ENCODE peak calls at places on chromosomes 4 and X, in seven cellular contexts. H is fibroblast of lung, D is hepatocyte, L is PC-9, A is lower lobe of right lung, Y is vagina, W is RWPE2. Z is an unnamed sample.
A peak's percentile ranks its signal among the peaks of the same experiment; 100 is the strongest.

GRCh38 chr4:186948361-186949291 is 225.0 kb upstream of the FAT1 start:
- DNase-seq in Y (no peak), L (no peak), D (peak; percentile 35), A (no peak), W (no peak), H (peak; percentile 75), Z (no peak)

GRCh38 chrX:120302434-120302833 is 8.8 kb downstream of the TMEM255A start:
- DNase-seq in H (no peak), W (no peak), L (no peak), Y (no peak), A (peak; percentile 66), D (peak; percentile 23), Z (no peak)

GRCh38 chrX:56729152-56729557 is at the start of gene NBDY:
- DNase-seq in L (peak; percentile 59), Y (no peak), H (peak; percentile 56), D (peak; percentile 57), W (no peak), A (no peak), Z (no peak)

GRCh38 chrX:13142891-13143290 is 98.5 kb upstream of the FAM9C start:
- DNase-seq in H (no peak), L (no peak), D (peak; percentile 50), A (no peak), W (no peak), Y (no peak), Z (no peak)

GRCh38 chr4:153274967-153275366 is 69.5 kb upstream of the MND1 start:
- DNase-seq in H (peak; percentile 6), L (no peak), W (no peak), D (peak; percentile 59), A (no peak), Y (no peak), Z (no peak)

GRCh38 chrX:110146521-110146920 is 143.6 kb downstream of the TMEM164 start:
- DNase-seq in W (no peak), Y (no peak), D (peak; percentile 67), H (peak; percentile 20), A (no peak), L (peak; percentile 32), Z (peak; percentile 41)

GRCh38 chrX:104112326-104112951 is at the start of gene ZCCHC18:
- DNase-seq in D (peak; percentile 58), Y (no peak), L (peak; percentile 7), W (no peak), A (peak; percentile 47), H (peak; percentile 78), Z (peak; percentile 8)

GRCh38 chr4:155759372-155760252 is 791 bp downstream of the GUCY1B1 start:
- DNase-seq in A (peak; percentile 65), D (peak; percentile 50), W (no peak), L (peak; percentile 18), Y (no peak), H (peak; percentile 23), Z (peak; percentile 9)

GRCh38 chr4:83010111-83010521 is 507 bp downstream of the LIN54 start:
- DNase-seq in D (peak; percentile 37), L (peak; percentile 3), W (no peak), H (peak; percentile 59), A (no peak), Y (no peak), Z (peak; percentile 26)

GRCh38 chrX:103517246-103517645 is 2.0 kb downstream of the RAB40A start:
- DNase-seq in W (no peak), L (no peak), D (no peak), Y (no peak), A (no peak), H (peak; percentile 50), Z (no peak)

GRCh38 chr4:16860506-16860905 is 37.9 kb downstream of the LDB2 start:
- DNase-seq in A (no peak), Y (no peak), D (no peak), L (no peak), H (peak; percentile 97), W (no peak), Z (no peak)

GRCh38 chr4:24473309-24473721 is 111.0 kb downstream of the DHX15 start:
- DNase-seq in Y (no peak), W (no peak), L (no peak), D (peak; percentile 57), H (peak; percentile 54), A (no peak), Z (no peak)

GRCh38 chr4:2092653-2093000 is 33.5 kb downstream of the NAT8L start:
- DNase-seq in A (no peak), W (no peak), H (no peak), Y (no peak), L (no peak), D (no peak), Z (no peak)

GRCh38 chr4:26238426-26238781 is 82.4 kb upstream of the RBPJ start:
- DNase-seq in Y (no peak), L (no peak), D (peak; percentile 78), W (no peak), A (no peak), H (no peak), Z (no peak)

GRCh38 chr4:142211444-142211843 is 575.1 kb downstream of the IL15 start:
- DNase-seq in L (no peak), Y (no peak), W (no peak), H (no peak), D (no peak), A (no peak), Z (no peak)

DNA sequence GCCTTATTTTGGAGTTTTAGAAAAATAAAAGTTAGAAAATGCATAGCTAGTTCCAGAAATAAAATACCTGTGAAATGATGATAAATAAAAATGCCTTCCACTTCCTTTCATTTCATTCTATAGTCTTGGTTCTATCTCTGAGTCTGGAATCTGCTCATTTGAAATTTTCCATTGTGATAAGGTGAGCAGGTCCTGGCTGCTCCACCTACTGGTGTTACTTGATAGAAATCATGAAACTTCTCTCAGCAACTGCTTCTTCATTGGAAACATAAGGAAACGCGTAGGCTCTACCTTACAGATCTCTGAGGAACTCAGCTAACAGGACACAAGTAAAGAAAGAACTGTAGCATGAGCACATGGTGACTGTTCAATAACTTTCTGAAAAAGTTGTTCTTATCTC is 141.8 kb downstream of the DCHS2 start:
- DNase-seq in Y (no peak), W (no peak), D (peak; percentile 46), H (no peak), L (no peak), A (no peak), Z (peak; percentile 22)
- TF ChIP-seq CTCF in Y (no peak), W (peak; percentile 55), D (peak; percentile 52), H (peak; percentile 30), L (peak; percentile 49), A (peak; percentile 11), Z (peak; percentile 39)

GRCh38 chrX:2401201-2401589 is 99.6 kb downstream of the DHRSX start:
- DNase-seq in Y (no peak), W (no peak), H (peak; percentile 50), L (no peak), D (no peak), A (no peak), Z (peak; percentile 29)

GRCh38 chrX:2397229-2397628 is 103.5 kb downstream of the DHRSX start:
- DNase-seq in A (no peak), L (no peak), H (no peak), W (no peak), D (no peak), Y (no peak), Z (no peak)

GRCh38 chrX:2397648-2398340 is 103.0 kb downstream of the DHRSX start:
- DNase-seq in D (no peak), Y (no peak), A (no peak), H (peak; percentile 77), W (no peak), L (no peak), Z (peak; percentile 30)

GRCh38 chrX:2395261-2395850 is 105.4 kb downstream of the DHRSX start:
- DNase-seq in A (no peak), L (no peak), H (no peak), W (no peak), D (no peak), Y (no peak), Z (no peak)

GRCh38 chrX:2398341-2398656 is 102.5 kb downstream of the DHRSX start:
- DNase-seq in D (no peak), W (no peak), H (no peak), A (no peak), Y (no peak), L (no peak), Z (no peak)
- H3K27ac ChIP-seq in D (peak overlapping the region; percentile 58), W (no peak overlapping the region), H (no peak overlapping the region), A (no peak overlapping the region), Y (no peak overlapping the region), L (no peak overlapping the region), Z (no peak overlapping the region)

DNA sequence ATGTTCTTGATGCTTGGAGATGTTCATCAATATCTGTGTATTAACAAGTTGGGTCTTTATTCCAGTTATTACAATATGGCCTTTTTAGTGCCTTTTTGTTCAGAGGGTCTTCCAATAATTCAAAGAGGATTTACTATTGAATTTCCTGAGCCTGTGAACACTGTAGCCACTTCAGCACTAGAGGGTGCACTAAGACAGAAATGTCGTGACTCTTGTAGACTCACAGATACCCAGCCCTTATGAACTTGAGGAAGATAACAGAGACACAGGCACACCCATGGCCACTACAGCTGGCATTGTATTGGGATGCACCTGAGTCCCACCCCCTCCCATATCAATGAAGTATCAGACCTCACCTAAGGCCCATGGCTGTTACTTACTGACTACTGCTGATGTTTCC is 54.4 kb upstream of the ACTRT1 start:
- DNase-seq in L (no peak), H (no peak), A (no peak), D (peak; percentile 22), Y (no peak), W (no peak), Z (peak; percentile 1)
- TF ChIP-seq CTCF in L (peak; percentile 68), H (no peak), A (no peak), D (peak; percentile 47), Y (no peak), W (peak; percentile 47), Z (peak; percentile 36)

GRCh38 chrX:47129157-47129878 is 15.2 kb downstream of the NDUFB11 start:
- DNase-seq in Y (peak; percentile 97), H (peak; percentile 96), W (peak; percentile 69), L (peak; percentile 85), A (peak; percentile 87), D (peak; percentile 89), Z (peak; percentile 95)

GRCh38 chrX:47133493-47133892 is 11.0 kb downstream of the NDUFB11 start:
- DNase-seq in A (peak; percentile 50), D (no peak), L (no peak), H (no peak), Y (no peak), W (no peak), Z (no peak)

GRCh38 chrX:47129879-47130358 is 14.6 kb downstream of the NDUFB11 start:
- DNase-seq in W (no peak), L (no peak), Y (no peak), H (no peak), D (no peak), A (no peak), Z (no peak)
- H3K27ac ChIP-seq in W (peak overlapping the region; percentile 29), L (no peak overlapping the region), Y (peak overlapping the region; percentile 75), H (peak overlapping the region; percentile 43), D (peak overlapping the region; percentile 92), A (peak overlapping the region; percentile 75), Z (peak overlapping the region; percentile 86)

DNA sequence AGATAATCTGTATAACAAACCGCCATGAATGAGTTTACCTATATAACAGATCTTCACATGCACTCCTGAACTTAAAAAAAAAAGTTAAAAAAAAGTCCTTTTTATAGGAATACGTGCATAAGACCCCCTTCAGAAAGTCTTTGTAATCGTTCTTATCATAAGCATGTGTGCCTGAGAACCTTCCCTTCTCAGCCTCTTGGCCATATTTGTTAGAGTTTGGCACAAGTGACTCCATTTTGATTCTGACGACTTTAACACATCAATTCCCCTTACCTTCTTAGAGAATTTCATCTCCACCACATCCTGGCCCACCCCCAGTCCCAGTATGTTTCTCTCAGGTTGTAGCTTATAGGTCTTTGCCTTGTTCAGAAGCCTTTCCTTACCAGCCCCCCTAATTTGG is 16.0 kb upstream of the ANXA5 start:
- DNase-seq in W (no peak), H (no peak), D (no peak), L (no peak), Y (no peak), A (no peak), Z (no peak)
- TF ChIP-seq CTCF in W (no peak), H (no peak), D (no peak), L (no peak), Y (no peak), A (no peak), Z (no peak)

GRCh38 chr4:42617030-42617429 is 39.9 kb downstream of the ATP8A1 start:
- DNase-seq in W (no peak), H (no peak), L (no peak), D (no peak), Y (no peak), A (no peak), Z (no peak)
- H3K27ac ChIP-seq in W (no peak overlapping the region), H (no peak overlapping the region), L (no peak overlapping the region), D (no peak overlapping the region), Y (no peak overlapping the region), A (no peak overlapping the region), Z (no peak overlapping the region)